ENCODE peak calls at places on chromosomes 1 and 21, in eight cellular contexts. H is heart left ventricle; R is CD8-positive, alpha-beta T cell; V is OCI-LY7; D is BE2C; Z is tibial artery; K is ovary; N is prostate gland. U is an unnamed sample.

GRCh38 chr1:212290608-212291007 is 5.4 kb downstream of the PPP2R5A start:
- DNase-seq in H (no peak), R (no peak), V (no peak), D (no peak), Z (no peak), K (no peak), N (no peak), U (no peak)

GRCh38 chr21:46229133-46229922 is 754 bp upstream of the LSS start:
- DNase-seq in H (peak; percentile 60), R (no peak), V (no peak), D (peak; percentile 74), Z (no peak), K (peak; percentile 44), N (no peak), U (no peak)

GRCh38 chr1:203305809-203306088 is 430 bp downstream of the BTG2 start:
- DNase-seq in H (no peak), R (no peak), V (no peak), D (no peak), Z (no peak), K (no peak), N (no peak), U (no peak)

GRCh38 chr1:101592861-101593260 is 356.0 kb downstream of the S1PR1 start:
- DNase-seq in H (no peak), R (no peak), V (no peak), D (no peak), Z (no peak), K (no peak), N (no peak), U (no peak)

GRCh38 chr1:171801395-171801990 is 20.0 kb downstream of the METTL13 start:
- DNase-seq in H (no peak), R (no peak), V (peak; percentile 41), D (peak; percentile 33), Z (no peak), K (no peak), N (peak; percentile 15), U (no peak)

GRCh38 chr1:243939167-243939848 is 89.3 kb upstream of the AKT3 start:
- DNase-seq in H (no peak), R (no peak), V (no peak), D (no peak), Z (no peak), K (no peak), N (no peak), U (no peak)

GRCh38 chr1:32438136-32438535 is 26.7 kb upstream of the ZBTB8B start:
- DNase-seq in H (no peak), R (no peak), V (no peak), D (no peak), Z (no peak), K (no peak), N (no peak), U (no peak)

GRCh38 chr1:40078512-40079333 is 18.3 kb downstream of the PPT1 start:
- DNase-seq in H (no peak), R (peak; percentile 13), V (peak; percentile 70), D (peak; percentile 44), Z (no peak), K (no peak), N (peak; percentile 23), U (no peak)

GRCh38 chr21:42858185-42858847 is 21.0 kb downstream of the WDR4 start:
- DNase-seq in H (no peak), R (no peak), V (no peak), D (no peak), Z (no peak), K (peak; percentile 54), N (no peak), U (no peak)

GRCh38 chr1:54803761-54804470 is 2.8 kb upstream of the TTC22 start:
- DNase-seq in H (no peak), R (no peak), V (no peak), D (no peak), Z (peak; percentile 80), K (peak; percentile 33), N (no peak), U (no peak)

GRCh38 chr1:216005916-216006315 is 417.3 kb downstream of the USH2A start:
- DNase-seq in H (no peak), R (no peak), V (no peak), D (no peak), Z (no peak), K (no peak), N (no peak), U (no peak)

GRCh38 chr1:193356249-193356648 is 169.8 kb upstream of the B3GALT2 start:
- DNase-seq in H (peak; percentile 75), R (no peak), V (no peak), D (no peak), Z (no peak), K (no peak), N (no peak), U (peak; percentile 39)

GRCh38 chr21:44089001-44089911 is 17.9 kb upstream of the PWP2 start:
- DNase-seq in H (no peak), R (no peak), V (peak; percentile 70), D (no peak), Z (peak; percentile 41), K (no peak), N (peak; percentile 3), U (no peak)

GRCh38 chr1:20483833-20484525 is 2.0 kb downstream of the CAMK2N1 start:
- DNase-seq in H (no peak), R (no peak), V (no peak), D (peak; percentile 39), Z (no peak), K (peak; percentile 32), N (no peak), U (no peak)
- TF ChIP-seq CTCF in H (peak; percentile 14), R (no peak), V (peak; percentile 19), D (peak; percentile 8), Z (no peak), K (no peak), N (no peak), U (no peak)

DNA sequence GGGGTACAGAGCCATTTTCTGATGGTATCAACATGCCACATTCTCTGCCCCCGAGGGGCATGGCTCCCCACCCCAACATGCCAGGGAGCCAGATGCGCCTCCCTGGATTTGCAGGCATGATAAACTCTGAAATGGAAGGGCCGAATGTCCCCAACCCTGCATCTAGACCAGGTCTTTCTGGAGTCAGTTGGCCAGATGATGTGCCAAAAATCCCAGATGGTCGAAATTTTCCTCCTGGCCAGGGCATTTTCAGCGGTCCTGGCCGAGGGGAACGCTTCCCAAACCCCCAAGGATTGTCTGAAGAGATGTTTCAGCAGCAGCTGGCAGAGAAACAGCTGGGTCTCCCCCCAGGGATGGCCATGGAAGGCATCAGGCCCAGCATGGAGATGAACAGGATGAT is 50.6 kb downstream of the ACP6 start:
- DNase-seq in H (no peak), R (no peak), V (no peak), D (no peak), Z (no peak), K (no peak), N (no peak), U (no peak)
- H3K36me3 ChIP-seq in H (peaks cover 71% of the 10 kb centered on the region), R (peaks cover 13% of the 10 kb centered on the region), V (peaks cover 50% of the 10 kb centered on the region), D (peaks cover 62% of the 10 kb centered on the region), Z (peaks cover 86% of the 10 kb centered on the region), K (no peaks in the 10 kb centered on the region), N (peaks cover 8% of the 10 kb centered on the region), U (peaks cover 93% of the 10 kb centered on the region)

GRCh38 chr1:85847356-85847755 is 139.1 kb upstream of the ZNHIT6 start:
- DNase-seq in H (no peak), R (no peak), V (no peak), D (no peak), Z (no peak), K (no peak), N (no peak), U (no peak)

GRCh38 chr1:85846706-85847105 is 138.5 kb upstream of the ZNHIT6 start:
- DNase-seq in H (no peak), R (no peak), V (no peak), D (no peak), Z (no peak), K (no peak), N (no peak), U (no peak)

GRCh38 chr1:85850238-85850637 is 142.0 kb upstream of the ZNHIT6 start:
- DNase-seq in H (no peak), R (no peak), V (no peak), D (no peak), Z (no peak), K (no peak), N (no peak), U (no peak)

DNA sequence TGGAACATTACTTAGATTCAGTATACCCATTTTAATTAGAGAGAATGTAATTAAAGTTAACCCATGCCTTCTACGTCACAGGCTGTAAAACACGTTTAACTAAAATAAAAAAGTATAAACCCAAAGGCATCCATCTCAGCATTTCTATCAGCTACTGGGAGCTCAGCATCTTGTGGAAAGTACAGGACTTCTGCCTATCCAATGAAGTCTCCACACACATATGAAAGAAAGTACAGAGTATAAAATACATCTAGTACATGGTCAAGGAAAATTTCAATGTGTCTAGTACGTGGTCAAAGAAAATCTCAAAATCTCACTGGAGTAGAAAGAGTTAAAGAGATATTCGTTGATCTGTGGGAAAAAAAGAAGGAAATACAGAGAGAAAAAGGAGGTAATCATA is 141.4 kb upstream of the ZNHIT6 start:
- DNase-seq in H (no peak), R (no peak), V (no peak), D (no peak), Z (no peak), K (no peak), N (no peak), U (no peak)
- H3K4me3 ChIP-seq in H (no peak overlapping the region), R (no peak overlapping the region), V (no peak overlapping the region), D (no peak overlapping the region), Z (no peak overlapping the region), K (no peak overlapping the region), N (no peak overlapping the region), U (no peak overlapping the region)

GRCh38 chr1:204714194-204714860 is 28.8 kb upstream of the LRRN2 start:
- DNase-seq in H (no peak), R (no peak), V (peak; percentile 22), D (no peak), Z (no peak), K (no peak), N (no peak), U (no peak)

GRCh38 chr1:204716687-204717086 is 31.1 kb upstream of the LRRN2 start:
- DNase-seq in H (no peak), R (no peak), V (no peak), D (no peak), Z (no peak), K (no peak), N (no peak), U (no peak)

GRCh38 chr1:204712718-204713430 is 27.3 kb upstream of the LRRN2 start:
- DNase-seq in H (no peak), R (no peak), V (no peak), D (no peak), Z (no peak), K (no peak), N (no peak), U (no peak)

GRCh38 chr1:204713541-204713940 is 28.0 kb upstream of the LRRN2 start:
- DNase-seq in H (no peak), R (no peak), V (peak; percentile 24), D (no peak), Z (no peak), K (no peak), N (no peak), U (no peak)

DNA sequence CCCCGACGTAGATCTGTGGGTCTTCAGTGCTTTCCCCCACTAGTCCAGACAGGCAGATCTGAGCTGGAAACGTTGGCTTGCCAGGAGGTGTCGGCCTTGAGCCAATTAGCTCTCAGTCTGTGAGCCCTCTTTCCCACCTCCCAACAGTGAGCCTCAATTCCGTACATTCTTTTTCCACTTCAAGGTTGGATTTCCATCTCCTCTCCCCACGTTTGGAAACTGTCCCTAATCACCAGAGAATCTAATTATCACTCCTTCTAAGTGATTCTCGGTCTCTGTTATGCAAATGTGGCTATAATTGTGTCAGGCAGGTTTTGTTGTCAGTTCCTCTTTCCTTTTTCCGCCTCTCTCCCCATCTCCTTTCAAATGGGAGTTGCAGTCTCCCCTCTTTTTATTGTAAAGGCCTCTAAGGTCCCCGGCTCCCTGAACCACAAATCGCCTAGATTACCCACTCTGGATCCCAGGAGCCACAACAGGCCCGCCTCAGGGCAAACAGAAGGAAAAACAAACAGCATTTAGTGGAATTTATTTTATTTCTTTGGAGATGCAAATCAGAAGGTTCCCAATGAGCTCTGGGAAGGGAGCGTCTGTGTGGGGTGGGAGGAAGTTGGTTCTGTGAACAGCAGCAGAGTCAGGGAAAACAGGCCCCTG is 29.4 kb upstream of the LRRN2 start:
- DNase-seq in H (no peak), R (no peak), V (peak; percentile 65), D (no peak), Z (no peak), K (no peak), N (no peak), U (no peak)
- TF ChIP-seq CTCF in H (no peak), R (no peak), V (peak; percentile 73), D (no peak), Z (no peak), K (no peak), N (no peak), U (no peak)

U was measured in left ventricle myocardium inferior.